ENCODE peak calls at places on chromosomes 5 and 9, in four cellular contexts. Y, K, N and S are unnamed samples. For H3K9me3 and H3K4me1, the result is how much of the 10 kb centered on the place peaks cover.

GRCh38 chr5:109470263-109470662 is 60.5 kb upstream of the PJA2 start:
- DNase-seq in Y (no peak), K (no peak), N (no peak), S (no peak)

GRCh38 chr5:126234563-126235195 is 188.5 kb upstream of the GRAMD2B start:
- DNase-seq in Y (peak), K (peak), N (peak), S (no peak)

GRCh38 chr5:146340260-146341081 is 1.8 kb downstream of the POU4F3 start:
- DNase-seq in Y (peak), K (peak), N (peak), S (peak)

GRCh38 chr9:34996181-34996904 is 6.8 kb downstream of the DNAJB5 start:
- DNase-seq in Y (peak), K (no peak), N (no peak), S (no peak)

GRCh38 chr9:76900884-76901440 is 5.0 kb downstream of the PRUNE2 start:
- DNase-seq in Y (no peak), K (no peak), N (no peak), S (no peak)

GRCh38 chr9:137318565-137318964 is 16.5 kb upstream of the NRARP start:
- DNase-seq in Y (no peak), K (no peak), N (no peak), S (no peak)

GRCh38 chr5:137470111-137470920 is 28.8 kb downstream of the SPOCK1 start:
- DNase-seq in Y (no peak), K (no peak), N (peak), S (no peak)

GRCh38 chr5:157566902-157567489 is 8.6 kb downstream of the ADAM19 start:
- DNase-seq in Y (no peak), K (no peak), N (no peak), S (no peak)

GRCh38 chr5:122559676-122560075 is 215.2 kb upstream of the SNX2 start:
- DNase-seq in Y (no peak), K (no peak), N (peak), S (no peak)

GRCh38 chr9:110115868-110116542 is 92.0 kb downstream of the C9orf152 start:
- DNase-seq in Y (no peak), K (no peak), N (peak), S (no peak)

GRCh38 chr9:6592231-6592630 is 53.3 kb downstream of the GLDC start:
- DNase-seq in Y (no peak), K (no peak), N (no peak), S (no peak)

GRCh38 chr5:74588415-74588814 is 52.1 kb downstream of the ENC1 start:
- DNase-seq in Y (no peak), K (no peak), N (no peak), S (no peak)

GRCh38 chr9:136484153-136485048 is 1.6 kb upstream of the SEC16A start:
- DNase-seq in Y (no peak), K (no peak), N (no peak), S (no peak)

GRCh38 chr9:1709347-1709746 is 305.8 kb upstream of the SMARCA2 start:
- DNase-seq in Y (no peak), K (no peak), N (no peak), S (peak)

GRCh38 chr5:31469886-31470285 is 62.0 kb downstream of the DROSHA start:
- DNase-seq in Y (no peak), K (no peak), N (peak), S (no peak)

GRCh38 chr9:96219615-96220257 is 82.2 kb downstream of the HSD17B3 start:
- DNase-seq in Y (peak), K (peak), N (peak), S (no peak)

GRCh38 chr5:137516251-137516797 is 17.2 kb upstream of the SPOCK1 start:
- DNase-seq in Y (peak), K (no peak), N (no peak), S (no peak)

GRCh38 chr9:89808801-89809200 is 204.0 kb downstream of the GADD45G start:
- DNase-seq in Y (no peak), K (peak), N (peak), S (no peak)

GRCh38 chr5:148808864-148809642 is 17.4 kb upstream of the ADRB2 start:
- DNase-seq in Y (no peak), K (no peak), N (no peak), S (no peak)

GRCh38 chr5:141654298-141654697 is 3.1 kb upstream of the FCHSD1 start:
- DNase-seq in Y (no peak), K (no peak), N (peak), S (no peak)

DNA sequence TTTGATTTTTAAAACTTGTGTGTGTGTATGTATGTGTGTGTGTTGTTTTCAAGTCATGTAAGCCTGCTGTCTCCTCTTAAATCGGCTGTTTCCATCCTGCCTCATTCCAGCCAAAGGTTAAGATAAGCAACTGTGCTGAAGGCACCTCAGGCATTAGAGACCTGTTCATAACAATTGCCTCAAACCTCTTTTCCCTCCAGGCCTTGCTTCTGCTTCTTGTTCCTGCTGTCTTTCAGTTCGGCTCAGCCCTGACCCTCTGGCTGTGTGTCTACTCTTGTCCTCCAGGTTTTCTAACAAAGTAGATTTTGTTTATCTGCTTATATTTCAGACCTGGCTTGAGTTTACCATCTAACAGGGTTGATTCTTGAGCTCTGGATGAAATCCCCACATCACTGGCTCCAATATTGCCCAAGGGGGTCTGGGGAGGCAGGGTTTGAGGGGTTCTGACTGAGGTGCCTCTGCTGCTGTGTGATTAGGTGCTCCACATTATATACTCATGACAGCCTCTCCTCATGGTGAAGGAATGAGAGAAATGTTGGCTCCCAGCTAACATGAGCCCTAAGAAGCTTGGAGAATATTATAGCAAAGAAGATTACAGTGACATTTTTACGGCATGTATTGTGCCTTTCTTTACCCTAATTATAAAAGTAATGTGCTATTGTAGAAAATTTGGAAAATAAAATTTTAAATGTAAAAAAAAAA is 229.7 kb upstream of the PIK3R1 start:
- DNase-seq in Y (no peak), K (no peak), N (peak), S (no peak)
- H2AFZ ChIP-seq in Y (no peak), K (no peak), N (no peak), S (no peak)

GRCh38 chr5:178519155-178519554 is 71.0 kb downstream of the COL23A1 start:
- DNase-seq in Y (no peak), K (no peak), N (no peak), S (no peak)
- H3K9me3 ChIP-seq in Y (under half), K (under half), N (under half), S (under half)

DNA sequence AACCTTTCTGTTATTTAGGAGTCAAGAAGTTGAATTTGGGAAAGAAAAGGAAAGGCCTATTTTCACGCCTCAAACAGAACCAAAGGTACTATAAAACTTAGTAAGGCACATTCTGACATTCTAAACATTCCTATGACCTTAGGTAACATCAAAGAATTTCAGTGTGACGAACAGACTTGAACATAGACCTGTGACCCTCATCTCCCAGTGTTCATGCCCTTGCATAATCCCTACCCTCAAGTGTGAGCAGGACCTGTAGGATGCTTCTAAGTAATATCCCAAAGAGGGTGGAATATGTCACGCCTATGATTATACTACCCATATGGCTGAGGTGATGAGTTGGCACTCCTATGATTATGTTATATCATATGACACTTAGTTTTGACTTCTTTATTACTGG is 540.9 kb downstream of the KIF4B start:
- DNase-seq in Y (no peak), K (no peak), N (no peak), S (no peak)
- H3K4me1 ChIP-seq in Y (under half), K (under half), N (under half), S (under half)

GRCh38 chr5:68505917-68506860 is 290.6 kb downstream of the PIK3R1 start:
- DNase-seq in Y (no peak), K (no peak), N (peak), S (no peak)
- H2AFZ ChIP-seq in Y (no peak), K (no peak), N (no peak), S (no peak)

DNA sequence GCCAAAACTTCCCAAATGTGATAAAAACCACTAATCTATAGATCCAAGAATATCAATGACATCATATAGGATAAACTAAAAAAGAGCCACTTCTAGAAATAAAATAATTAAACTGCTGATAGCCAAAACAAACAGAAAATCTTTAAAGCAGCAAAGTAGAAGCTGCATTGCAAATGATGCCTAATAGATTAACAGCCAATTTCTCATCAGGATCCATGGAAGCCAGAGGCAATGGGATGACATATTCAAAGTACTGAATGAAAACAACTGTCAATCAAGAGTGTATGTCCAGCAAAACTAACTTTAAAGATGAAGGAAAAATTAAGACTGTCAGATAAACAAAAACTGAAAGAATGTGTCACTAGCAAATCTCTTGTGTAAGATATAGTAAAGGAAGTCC is 224.8 kb downstream of the PSAT1 start:
- DNase-seq in Y (no peak), K (no peak), N (no peak), S (no peak)
- H3K9me3 ChIP-seq in Y (under half), K (under half), N (under half), S (under half)

DNA sequence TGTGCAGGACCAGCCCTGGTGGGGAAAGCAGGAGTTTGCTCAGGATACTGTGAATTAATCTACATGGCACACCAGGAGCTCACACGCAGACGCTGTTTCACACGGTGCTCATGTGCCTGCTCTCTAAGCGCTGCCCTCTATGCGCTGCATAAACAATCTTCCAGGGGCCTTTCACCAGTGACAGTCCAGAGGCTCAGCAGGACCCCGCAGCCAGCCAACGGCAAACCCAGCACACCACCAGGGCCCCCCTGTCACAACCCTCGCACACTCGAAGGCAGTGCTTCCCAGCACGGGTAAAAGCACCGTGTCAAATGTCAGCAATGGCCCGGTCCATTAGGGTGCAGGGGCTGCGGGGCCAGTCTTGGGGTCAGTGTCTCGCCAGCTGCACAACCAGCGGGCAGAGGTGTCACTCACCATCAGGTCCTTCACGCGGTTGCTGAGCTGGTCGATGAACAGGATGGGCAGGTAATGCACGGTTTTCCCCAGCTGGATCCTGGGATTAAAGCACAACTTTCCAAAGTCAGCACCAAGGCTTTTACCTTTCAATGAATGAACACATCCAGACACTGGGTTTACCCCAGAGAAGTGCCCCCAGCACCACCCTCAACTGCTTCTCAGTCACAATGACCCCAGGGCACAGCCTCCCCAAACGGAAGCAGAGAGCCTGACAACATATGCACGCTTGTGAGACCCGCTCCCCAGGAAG is 7.3 kb downstream of the CLPTM1L start:
- DNase-seq in Y (no peak), K (no peak), N (no peak), S (no peak)
- H3K4me1 ChIP-seq in Y (under half), K (under half), N (under half), S (under half)

GRCh38 chr9:114153761-114154596 is 1.4 kb upstream of the COL27A1 start:
- DNase-seq in Y (peak), K (peak), N (peak), S (no peak)
- H2AFZ ChIP-seq in Y (no peak), K (peak), N (no peak), S (no peak)